ENCODE peak calls at places on chromosomes 7 and 10, in nine cellular contexts. C is heart left ventricle, V is IMR-90, B is gastrocnemius medialis, Q is A549, K is HCT116, F is body of pancreas, D is right lobe of liver, W is K562. X is an unnamed sample.

GRCh38 chr10:126663880-126664279 is 6.6 kb downstream of the C10orf90 start:
- ATAC-seq in C (peak), V (no peak), B (no peak), Q (peak), K (no peak), F (no peak), D (no peak), W (no peak), X (no peak)

GRCh38 chr10:48789861-48790739 is 105.4 kb downstream of the WDFY4 start:
- ATAC-seq in C (no peak), V (no peak), B (no peak), Q (no peak), K (no peak), F (no peak), D (no peak), W (no peak), X (no peak)

GRCh38 chr10:124688366-124688765 is 55.8 kb downstream of the FAM53B start:
- ATAC-seq in C (no peak), V (no peak), B (no peak), Q (no peak), K (no peak), F (no peak), D (no peak), W (no peak), X (no peak)

GRCh38 chr7:48250441-48250951 is 79.2 kb downstream of the ABCA13 start:
- ATAC-seq in C (no peak), V (peak), B (no peak), Q (no peak), K (no peak), F (no peak), D (no peak), W (no peak), X (no peak)

GRCh38 chr10:117074621-117075020 is 63.4 kb downstream of the VAX1 start:
- ATAC-seq in C (no peak), V (no peak), B (no peak), Q (peak), K (peak), F (no peak), D (peak), W (peak), X (no peak)

GRCh38 chr7:100435401-100436304 is 644 bp downstream of the PPP1R35 start:
- ATAC-seq in C (peak), V (peak), B (peak), Q (peak), K (peak), F (peak), D (peak), W (peak), X (peak)

GRCh38 chr10:101130984-101131961 is at the start of gene TLX1:
- ATAC-seq in C (peak), V (peak), B (no peak), Q (peak), K (no peak), F (peak), D (peak), W (peak), X (peak)

GRCh38 chr7:123789200-123789784 is 40.5 kb upstream of the WASL start:
- ATAC-seq in C (no peak), V (no peak), B (no peak), Q (no peak), K (no peak), F (no peak), D (peak), W (peak), X (no peak)

GRCh38 chr10:104642311-104643022 is 1.4 kb downstream of the SORCS3 start:
- ATAC-seq in C (peak), V (no peak), B (no peak), Q (peak), K (peak), F (peak), D (peak), W (peak), X (no peak)

GRCh38 chr10:106625761-106626160 is 538.7 kb downstream of the SORCS1 start:
- ATAC-seq in C (no peak), V (no peak), B (no peak), Q (no peak), K (no peak), F (no peak), D (no peak), W (no peak), X (no peak)

GRCh38 chr7:139854803-139855497 is 25.9 kb downstream of the TBXAS1 start:
- ATAC-seq in C (no peak), V (no peak), B (no peak), Q (no peak), K (no peak), F (no peak), D (no peak), W (peak), X (no peak)

GRCh38 chr7:29337628-29338116 is 143.1 kb downstream of the CHN2 start:
- ATAC-seq in C (peak), V (no peak), B (no peak), Q (no peak), K (no peak), F (no peak), D (peak), W (no peak), X (no peak)

GRCh38 chr10:124497196-124497990 is 35.8 kb downstream of the LHPP start:
- ATAC-seq in C (peak), V (no peak), B (no peak), Q (peak), K (no peak), F (no peak), D (no peak), W (no peak), X (no peak)

GRCh38 chr7:120856621-120857352 is 1.2 kb downstream of the TSPAN12 start:
- ATAC-seq in C (peak), V (peak), B (peak), Q (peak), K (peak), F (peak), D (peak), W (peak), X (peak)

GRCh38 chr7:28151965-28152364 is 28.6 kb downstream of the JAZF1 start:
- ATAC-seq in C (no peak), V (peak), B (no peak), Q (no peak), K (no peak), F (no peak), D (no peak), W (no peak), X (no peak)

GRCh38 chr7:26091933-26092332 is 60.1 kb upstream of the NFE2L3 start:
- ATAC-seq in C (no peak), V (no peak), B (no peak), Q (peak), K (peak), F (no peak), D (no peak), W (peak), X (no peak)

GRCh38 chr7:98051118-98051744 is 55.4 kb upstream of the LMTK2 start:
- ATAC-seq in C (no peak), V (no peak), B (no peak), Q (no peak), K (peak), F (no peak), D (no peak), W (peak), X (no peak)

GRCh38 chr7:5705318-5705717 is 76.1 kb downstream of the RNF216 start:
- ATAC-seq in C (no peak), V (no peak), B (no peak), Q (no peak), K (no peak), F (no peak), D (no peak), W (no peak), X (no peak)

GRCh38 chr7:41183741-41184140 is 519.1 kb downstream of the INHBA start:
- ATAC-seq in C (no peak), V (no peak), B (no peak), Q (no peak), K (no peak), F (no peak), D (no peak), W (no peak), X (no peak)
- H3K27ac ChIP-seq in C (no peak), V (no peak), B (no peak), Q (no peak), K (no peak), F (no peak), D (no peak), W (no peak), X (no peak)

GRCh38 chr7:101744588-101744987 is 72.8 kb upstream of the CUX1 start:
- ATAC-seq in C (no peak), V (no peak), B (no peak), Q (no peak), K (no peak), F (no peak), D (no peak), W (no peak), X (no peak)

GRCh38 chr7:101743995-101744360 is 73.4 kb upstream of the CUX1 start:
- ATAC-seq in C (peak), V (no peak), B (no peak), Q (peak), K (peak), F (no peak), D (no peak), W (peak), X (no peak)

GRCh38 chr7:101739757-101740398 is 77.5 kb upstream of the CUX1 start:
- ATAC-seq in C (no peak), V (no peak), B (no peak), Q (no peak), K (no peak), F (no peak), D (peak), W (no peak), X (no peak)

GRCh38 chr7:101743241-101743994 is 74.0 kb upstream of the CUX1 start:
- ATAC-seq in C (peak), V (peak), B (peak), Q (peak), K (peak), F (peak), D (peak), W (peak), X (peak)

GRCh38 chr7:101740981-101741725 is 76.3 kb upstream of the CUX1 start:
- ATAC-seq in C (no peak), V (no peak), B (no peak), Q (no peak), K (no peak), F (no peak), D (peak), W (no peak), X (no peak)
- TF ChIP-seq POLR2A in C (no peak), V (no peak), B (no peak), Q (no peak), K (no peak), F (no peak), D (no peak), W (no peak), X (no peak)

GRCh38 chr10:60387531-60387930 is 2.1 kb downstream of the ANK3 start:
- ATAC-seq in C (no peak), V (no peak), B (no peak), Q (no peak), K (no peak), F (no peak), D (no peak), W (no peak), X (no peak)

GRCh38 chr10:60382946-60383681 is 6.6 kb downstream of the ANK3 start:
- ATAC-seq in C (no peak), V (no peak), B (no peak), Q (no peak), K (no peak), F (no peak), D (no peak), W (no peak), X (no peak)

GRCh38 chr10:60384006-60384405 is 5.7 kb downstream of the ANK3 start:
- ATAC-seq in C (no peak), V (no peak), B (no peak), Q (no peak), K (no peak), F (no peak), D (no peak), W (no peak), X (no peak)

GRCh38 chr10:60385399-60385738 is 4.3 kb downstream of the ANK3 start:
- ATAC-seq in C (no peak), V (no peak), B (no peak), Q (no peak), K (no peak), F (no peak), D (no peak), W (no peak), X (no peak)

DNA sequence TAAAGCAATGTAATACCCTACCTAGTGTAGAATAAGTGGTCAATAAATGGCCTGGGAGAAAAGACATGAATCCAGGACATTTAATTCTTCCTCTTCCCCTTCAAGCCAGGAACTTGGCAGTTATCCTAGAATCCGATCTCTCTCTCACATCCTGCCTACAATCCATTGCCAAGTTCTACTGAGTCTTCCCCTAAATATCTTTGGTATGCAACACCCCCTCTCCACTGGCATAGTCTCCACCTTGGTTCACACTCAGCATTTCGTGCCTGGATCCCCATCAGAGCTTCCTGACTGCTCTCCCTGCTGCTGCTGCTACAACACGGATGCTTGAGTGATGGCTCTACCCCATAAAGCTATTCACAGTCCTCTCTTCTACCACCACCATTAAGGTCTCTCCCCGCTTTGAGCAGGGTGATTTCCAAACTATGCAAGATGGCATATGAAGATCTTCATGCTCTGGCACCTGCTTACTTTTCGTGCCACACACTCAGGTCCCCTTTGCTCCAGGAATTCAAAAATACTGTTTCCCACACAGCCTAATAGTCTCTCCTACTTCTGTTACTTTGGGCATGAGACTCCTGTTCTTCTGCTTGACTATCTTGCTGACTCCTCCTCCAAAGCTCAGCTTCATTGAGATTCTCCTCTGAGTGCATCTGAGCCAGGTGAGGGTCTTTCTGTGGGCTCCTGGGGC is 4.8 kb downstream of the ANK3 start:
- ATAC-seq in C (peak), V (peak), B (no peak), Q (peak), K (peak), F (peak), D (peak), W (no peak), X (peak)
- H3K4me3 ChIP-seq in C (no peak), V (no peak), B (no peak), Q (no peak), K (no peak), F (no peak), D (no peak), W (no peak), X (no peak)

GRCh38 chr10:132407243-132407746 is 10.3 kb downstream of the PWWP2B start:
- ATAC-seq in C (peak), V (no peak), B (no peak), Q (no peak), K (peak), F (peak), D (peak), W (no peak), X (no peak)
- H3K27ac ChIP-seq in C (peak), V (peak), B (no peak), Q (peak), K (peak), F (peak), D (peak), W (no peak), X (peak)

DNA sequence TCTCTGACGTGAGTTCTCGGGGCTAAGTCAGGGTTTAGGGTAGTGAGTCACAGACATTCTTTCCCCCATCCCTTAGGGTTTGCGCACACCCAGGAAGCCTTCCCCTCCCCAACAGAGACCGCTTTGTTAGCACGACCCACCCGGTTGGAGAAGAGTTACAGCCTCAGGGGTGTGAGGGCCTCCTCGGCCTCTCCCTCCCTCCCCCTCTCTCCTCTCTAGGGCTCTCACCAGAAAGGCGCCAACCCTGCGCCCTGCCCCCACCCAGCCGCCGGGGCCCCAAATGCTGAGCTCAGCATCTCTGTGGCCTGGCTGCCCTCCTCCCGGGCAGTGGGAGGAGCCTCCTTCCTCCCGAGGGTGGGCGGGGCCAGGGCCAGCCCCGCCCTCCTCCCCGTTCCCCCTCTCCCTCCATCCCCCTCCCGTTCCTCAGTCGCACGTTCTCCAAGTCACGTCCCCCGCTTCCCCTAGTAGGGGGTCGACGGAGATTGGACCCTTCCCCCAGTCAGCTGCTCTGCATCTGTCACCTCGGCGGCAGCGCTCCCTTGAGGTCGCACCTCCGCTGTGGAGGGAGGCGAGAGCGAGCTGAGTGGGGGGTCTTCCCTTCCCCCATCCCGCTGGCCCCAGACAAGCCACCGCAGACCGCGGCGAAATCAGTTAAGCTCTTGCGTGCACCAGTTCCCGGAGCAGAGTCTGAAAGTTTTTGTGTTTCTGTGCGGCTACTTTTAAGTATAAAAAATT is 13.0 kb upstream of the DDIT4 start:
- ATAC-seq in C (peak), V (peak), B (peak), Q (peak), K (peak), F (peak), D (peak), W (peak), X (peak)
- TF ChIP-seq POLR2A in C (peak), V (no peak), B (peak), Q (peak), K (no peak), F (peak), D (peak), W (peak), X (no peak)